ENCODE peak calls at places on chromosome 3, in seven cellular contexts. X, S, C, B, V, A and L are unnamed samples.

GRCh38 chr3:157443873-157444770 is 7.5 kb downstream of the PTX3 start:
- DNase-seq in A (no peak), B (no peak), V (no peak), X (no peak), C (no peak), S (peak; percentile 31), L (no peak)

GRCh38 chr3:141454055-141454454 is 32.8 kb upstream of the RASA2 start:
- DNase-seq in B (no peak), S (no peak), A (no peak), C (no peak), V (no peak), X (no peak), L (no peak)

GRCh38 chr3:94615275-94616065 is 552.6 kb downstream of the NSUN3 start:
- DNase-seq in C (no peak), A (no peak), B (no peak), S (peak; percentile 11), X (no peak), V (no peak), L (no peak)

GRCh38 chr3:130831716-130832400 is 62.0 kb upstream of the ATP2C1 start:
- DNase-seq in C (no peak), A (no peak), B (no peak), V (no peak), S (no peak), X (no peak), L (no peak)

GRCh38 chr3:187465503-187465902 is 97.3 kb downstream of the RTP4 start:
- DNase-seq in S (no peak), X (no peak), V (no peak), A (no peak), C (no peak), B (no peak), L (no peak)

GRCh38 chr3:160829486-160830009 is 73.5 kb downstream of the PPM1L start:
- DNase-seq in A (peak; percentile 20), C (no peak), X (no peak), B (no peak), V (no peak), S (no peak), L (no peak)

GRCh38 chr3:49899815-49900214 is 3.9 kb downstream of the MST1R start:
- DNase-seq in C (no peak), S (no peak), X (no peak), B (no peak), V (no peak), A (no peak), L (no peak)

GRCh38 chr3:57805674-57806073 is 49.6 kb downstream of the SLMAP start:
- DNase-seq in X (no peak), A (peak; percentile 49), B (no peak), C (no peak), V (peak; percentile 73), S (peak; percentile 84), L (no peak)

GRCh38 chr3:151203053-151203420 is at the start of gene GPR171:
- DNase-seq in A (no peak), S (no peak), C (peak; percentile 36), V (no peak), B (no peak), X (no peak), L (no peak)

GRCh38 chr3:175728566-175728965 is 869.4 kb downstream of the NAALADL2 start:
- DNase-seq in A (no peak), X (no peak), C (no peak), V (no peak), S (no peak), B (no peak), L (no peak)

GRCh38 chr3:26647078-26647477 is 24.5 kb downstream of the LRRC3B start:
- DNase-seq in V (no peak), A (no peak), B (no peak), S (no peak), X (no peak), C (no peak), L (no peak)

GRCh38 chr3:126514161-126514560 is 3.4 kb downstream of the UROC1 start:
- DNase-seq in X (no peak), V (no peak), B (no peak), A (no peak), S (no peak), C (no peak), L (no peak)

GRCh38 chr3:42019953-42020260 is 58.0 kb upstream of the ULK4 start:
- DNase-seq in A (no peak), C (no peak), V (no peak), S (no peak), X (no peak), B (no peak), L (no peak)

GRCh38 chr3:11541321-11542303 is 102.1 kb downstream of the VGLL4 start:
- DNase-seq in V (no peak), S (no peak), B (no peak), C (no peak), X (no peak), A (no peak), L (no peak)

GRCh38 chr3:143525408-143525807 is 322.9 kb downstream of the SLC9A9 start:
- DNase-seq in S (peak; percentile 84), A (peak; percentile 86), C (no peak), X (no peak), B (no peak), V (no peak), L (no peak)

GRCh38 chr3:166284994-166285393 is 447.8 kb upstream of the BCHE start:
- DNase-seq in C (no peak), S (peak; percentile 67), X (no peak), V (no peak), B (no peak), A (no peak), L (no peak)

GRCh38 chr3:44415421-44415820 is 62.0 kb downstream of the ZNF445 start:
- DNase-seq in A (no peak), V (no peak), S (no peak), B (no peak), X (no peak), C (no peak), L (no peak)

GRCh38 chr3:58034738-58035511 is 26.7 kb downstream of the FLNB start:
- DNase-seq in A (no peak), X (no peak), S (no peak), C (no peak), B (no peak), V (no peak), L (no peak)

GRCh38 chr3:99128740-99129505 is 227.4 kb upstream of the DCBLD2 start:
- DNase-seq in B (no peak), X (no peak), A (peak; percentile 53), V (peak; percentile 94), C (no peak), S (peak; percentile 99), L (no peak)

GRCh38 chr3:151226088-151226563 is 23.1 kb upstream of the GPR171 start:
- DNase-seq in C (no peak), A (peak; percentile 2), X (no peak), B (no peak), S (peak; percentile 97), V (no peak), L (no peak)

GRCh38 chr3:152496716-152497115 is 228.0 kb downstream of the MBNL1 start:
- DNase-seq in X (no peak), S (no peak), B (no peak), C (no peak), A (no peak), V (no peak), L (no peak)

GRCh38 chr3:85572978-85573377 is 614.2 kb downstream of the CADM2 start:
- DNase-seq in X (no peak), V (no peak), C (no peak), A (no peak), S (no peak), B (no peak), L (no peak)

GRCh38 chr3:81936817-81937216 is 175.4 kb upstream of the GBE1 start:
- DNase-seq in S (no peak), B (no peak), V (no peak), X (no peak), A (no peak), C (no peak), L (no peak)

GRCh38 chr3:88219138-88219792 is 69.5 kb downstream of the C3orf38 start:
- DNase-seq in B (peak; percentile 34), C (no peak), A (peak; percentile 56), S (peak; percentile 60), X (no peak), V (peak; percentile 61), L (no peak)

GRCh38 chr3:77190281-77190841 is 150.5 kb downstream of the ROBO2 start:
- DNase-seq in V (no peak), B (no peak), A (no peak), X (no peak), C (no peak), S (peak; percentile 11), L (no peak)